ENCODE peak calls at places on chromosomes 12 and 14, in eight cellular contexts. M is IMR-90; Y is PC-3; D is neural progenitor cell; E is neuronal stem cell; O is CD8-positive, alpha-beta memory T cell; I is ovary; T is aorta. K is an unnamed sample. For H3K9me3, the result is how much of the 10 kb centered on the place peaks cover.

GRCh38 chr12:5257763-5258475 is 174.0 kb upstream of the NTF3 start:
- DNase-seq in M (no peak), Y (no peak), D (no peak), E (no peak), O (no peak), I (no peak), T (no peak), K (no peak)

GRCh38 chr12:26648584-26648983 is 184.4 kb downstream of the ITPR2 start:
- DNase-seq in M (peak), Y (peak), D (no peak), E (no peak), O (no peak), I (no peak), T (no peak), K (no peak)

GRCh38 chr14:93239869-93240677 is 33.0 kb downstream of the UBR7 start:
- DNase-seq in M (peak), Y (peak), D (no peak), E (no peak), O (no peak), I (no peak), T (no peak), K (no peak)

GRCh38 chr12:66707002-66707697 is 28.3 kb upstream of the GRIP1 start:
- DNase-seq in M (no peak), Y (no peak), D (no peak), E (no peak), O (no peak), I (no peak), T (no peak), K (no peak)

GRCh38 chr12:64186789-64187188 is 35.3 kb downstream of the KICS2 start:
- DNase-seq in M (peak), Y (peak), D (no peak), E (no peak), O (no peak), I (no peak), T (no peak), K (no peak)

GRCh38 chr14:49464885-49465284 is 121.3 kb downstream of the RPS29 start:
- DNase-seq in M (no peak), Y (peak), D (peak), E (no peak), O (no peak), I (no peak), T (no peak), K (no peak)

GRCh38 chr14:79732911-79733310 is 478.4 kb downstream of the DIO2 start:
- DNase-seq in M (peak), Y (no peak), D (no peak), E (no peak), O (no peak), I (no peak), T (no peak), K (no peak)

GRCh38 chr14:74217672-74218448 is 21.4 kb upstream of the VSX2 start:
- DNase-seq in M (peak), Y (peak), D (peak), E (peak), O (peak), I (peak), T (peak), K (peak)

GRCh38 chr12:3863756-3864155 is 9.4 kb downstream of the PARP11 start:
- DNase-seq in M (no peak), Y (peak), D (no peak), E (no peak), O (no peak), I (no peak), T (no peak), K (no peak)

GRCh38 chr14:63276492-63277342 is 42.0 kb downstream of the GPHB5 start:
- DNase-seq in M (peak), Y (peak), D (peak), E (peak), O (no peak), I (no peak), T (no peak), K (no peak)

GRCh38 chr14:74616507-74616906 is 4.5 kb upstream of the LTBP2 start:
- DNase-seq in M (peak), Y (peak), D (no peak), E (no peak), O (no peak), I (no peak), T (peak), K (no peak)

GRCh38 chr14:67187826-67188225 is 1.4 kb upstream of the GARIN2 start:
- DNase-seq in M (peak), Y (peak), D (no peak), E (no peak), O (no peak), I (no peak), T (no peak), K (no peak)

GRCh38 chr12:122452701-122453285 is 30.3 kb upstream of the CLIP1 start:
- DNase-seq in M (no peak), Y (no peak), D (no peak), E (no peak), O (no peak), I (no peak), T (no peak), K (peak)

GRCh38 chr12:116482859-116483258 is 76.3 kb upstream of the MAP1LC3B2 start:
- DNase-seq in M (no peak), Y (no peak), D (no peak), E (no peak), O (no peak), I (no peak), T (no peak), K (no peak)

GRCh38 chr14:96098309-96098998 is 59.3 kb downstream of the C14orf132 start:
- DNase-seq in M (peak), Y (peak), D (peak), E (peak), O (no peak), I (no peak), T (no peak), K (peak)

GRCh38 chr14:55417955-55418354 is 6.3 kb upstream of the ATG14 start:
- DNase-seq in M (no peak), Y (no peak), D (no peak), E (no peak), O (no peak), I (no peak), T (no peak), K (no peak)

GRCh38 chr12:62785941-62786559 is 148.9 kb downstream of the PPM1H start:
- DNase-seq in M (peak), Y (peak), D (no peak), E (no peak), O (no peak), I (peak), T (no peak), K (no peak)

GRCh38 chr12:11805680-11806079 is 156.2 kb downstream of the ETV6 start:
- DNase-seq in M (no peak), Y (peak), D (no peak), E (no peak), O (no peak), I (no peak), T (no peak), K (no peak)

GRCh38 chr12:50641566-50641965 is 122.3 kb upstream of the ATF1 start:
- DNase-seq in M (no peak), Y (no peak), D (no peak), E (no peak), O (no peak), I (no peak), T (no peak), K (no peak)

GRCh38 chr12:57739387-57739786 is 845 bp upstream of the AGAP2 start:
- DNase-seq in M (no peak), Y (no peak), D (peak), E (no peak), O (no peak), I (no peak), T (no peak), K (no peak)

GRCh38 chr12:115132145-115132544 is 448.2 kb upstream of the TBX3 start:
- DNase-seq in M (no peak), Y (peak), D (no peak), E (no peak), O (no peak), I (no peak), T (no peak), K (no peak)

GRCh38 chr12:124809878-124810277 is 53.8 kb downstream of the SCARB1 start:
- DNase-seq in M (peak), Y (peak), D (no peak), E (no peak), O (no peak), I (no peak), T (no peak), K (no peak)

GRCh38 chr14:24261256-24261968 is 1.6 kb downstream of the TGM1 start:
- DNase-seq in M (no peak), Y (no peak), D (no peak), E (no peak), O (no peak), I (no peak), T (no peak), K (no peak)

GRCh38 chr12:124622326-124622725 is 54.9 kb upstream of the NCOR2 start:
- DNase-seq in M (no peak), Y (no peak), D (no peak), E (no peak), O (no peak), I (no peak), T (no peak), K (no peak)

GRCh38 chr12:116333402-116333801 is 55.9 kb upstream of the MED13L start:
- DNase-seq in M (no peak), Y (no peak), D (peak), E (peak), O (no peak), I (no peak), T (no peak), K (no peak)

GRCh38 chr12:42086021-42086420 is 58.7 kb downstream of the GXYLT1 start:
- DNase-seq in M (peak), Y (no peak), D (no peak), E (no peak), O (no peak), I (no peak), T (no peak), K (no peak)

GRCh38 chr12:88578821-88579518 is 1.3 kb downstream of the KITLG start:
- DNase-seq in M (no peak), Y (peak), D (peak), E (peak), O (no peak), I (no peak), T (no peak), K (no peak)

GRCh38 chr12:49098035-49098451 is 3.4 kb upstream of the DHH start:
- DNase-seq in M (peak), Y (peak), D (peak), E (peak), O (peak), I (peak), T (peak), K (peak)

GRCh38 chr12:125340791-125341190 is 275.6 kb downstream of the AACS start:
- DNase-seq in M (peak), Y (peak), D (no peak), E (no peak), O (no peak), I (no peak), T (no peak), K (no peak)

GRCh38 chr14:73237219-73237785 is at the start of gene PAPLN:
- DNase-seq in M (no peak), Y (peak), D (peak), E (no peak), O (no peak), I (peak), T (no peak), K (no peak)

GRCh38 chr14:39181026-39181692 is 6.1 kb downstream of the PNN start:
- DNase-seq in M (no peak), Y (no peak), D (no peak), E (no peak), O (no peak), I (no peak), T (no peak), K (no peak)
- H3K9me3 ChIP-seq in M (under half), Y (under half), D (under half), E (under half), O (under half), I (under half), T (under half), K (under half)

GRCh38 chr12:31853520-31853919 is 105.7 kb upstream of the RESF1 start:
- DNase-seq in M (no peak), Y (no peak), D (no peak), E (no peak), O (no peak), I (no peak), T (no peak), K (no peak)
- H3K9me3 ChIP-seq in M (under half), Y (under half), D (under half), E (under half), O (under half), I (under half), T (under half), K (under half)

GRCh38 chr14:87343641-87344040 is 649.3 kb downstream of the GALC start:
- DNase-seq in M (no peak), Y (no peak), D (no peak), E (no peak), O (no peak), I (no peak), T (no peak), K (no peak)
- H3K9me3 ChIP-seq in M (under half), Y (under half), D (under half), E (under half), O (under half), I (under half), T (under half), K (under half)

GRCh38 chr14:33404964-33405574 is 466.4 kb downstream of the NPAS3 start:
- DNase-seq in M (no peak), Y (no peak), D (peak), E (no peak), O (no peak), I (no peak), T (no peak), K (no peak)
- H3K9me3 ChIP-seq in M (under half), Y (under half), D (under half), E (under half), O (under half), I (under half), T (under half), K (under half)

GRCh38 chr14:20176330-20176729 is 14.4 kb upstream of the OR11G2 start:
- DNase-seq in M (no peak), Y (no peak), D (no peak), E (no peak), O (no peak), I (no peak), T (no peak), K (no peak)
- H3K9me3 ChIP-seq in M (under half), Y (under half), D (under half), E (under half), O (under half), I (under half), T (under half), K (under half)

DNA sequence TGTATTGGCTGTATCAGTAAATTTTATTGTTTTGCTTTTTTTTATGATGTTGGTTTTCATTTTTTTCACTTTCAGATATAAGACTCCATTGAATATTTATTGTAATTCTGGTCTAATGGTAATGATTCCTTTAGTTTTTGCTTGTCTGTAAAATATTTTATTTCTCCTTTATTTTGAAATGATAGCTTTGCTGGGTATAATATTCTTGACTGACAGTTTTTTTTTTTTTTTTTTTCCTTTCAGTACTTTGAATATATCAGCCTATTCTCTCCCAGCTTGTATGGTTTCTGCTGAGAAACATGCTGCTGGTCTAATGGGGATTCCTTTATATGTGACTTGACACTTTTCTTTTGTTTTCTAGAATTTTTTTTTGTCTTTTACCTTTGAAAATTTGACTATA is 195.1 kb upstream of the SLC38A2 start:
- DNase-seq in M (no peak), Y (no peak), D (no peak), E (no peak), O (no peak), I (no peak), T (no peak), K (no peak)
- H3K9me3 ChIP-seq in M (under half), Y (under half), D (under half), E (under half), O (under half), I (under half), T (under half), K (under half)

DNA sequence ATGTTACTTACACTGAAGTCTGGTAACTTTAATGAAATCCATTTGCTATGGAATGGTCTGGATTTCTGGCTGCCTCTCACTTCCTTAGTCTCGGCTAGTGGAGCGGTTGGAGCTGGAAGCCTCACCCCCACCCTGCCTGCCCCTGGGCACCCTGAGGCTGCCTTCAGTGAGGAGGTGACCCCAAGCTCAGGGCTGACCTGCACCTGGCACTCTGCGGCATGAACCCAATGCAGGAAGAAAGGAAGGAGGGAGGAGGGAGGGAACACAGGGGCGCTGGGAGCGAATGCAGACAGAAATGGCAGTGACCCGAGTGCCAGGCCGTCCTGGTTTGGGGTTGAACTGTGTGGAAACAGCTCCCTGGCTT is 353.1 kb downstream of the TMEM121 start:
- DNase-seq in M (no peak), Y (no peak), D (no peak), E (no peak), O (no peak), I (no peak), T (no peak), K (peak)
- H3K9me3 ChIP-seq in M (under half), Y (under half), D (under half), E (half or more), O (under half), I (under half), T (under half), K (under half)